ENCODE peak calls at places on chromosomes 7 and 10, in four cellular contexts. One of them, this sample, is unnamed.

GRCh38 chr7:40923631-40924030 is 779.3 kb downstream of the INHBA start:
- DNase-seq in H1: no peak
- DNase-seq in IMR-90: no peak
- DNase-seq in H9: no peak
- DNase-seq in this sample: no peak

GRCh38 chr10:77315511-77316129 is 322.0 kb downstream of the KCNMA1 start:
- DNase-seq in H9: no peak
- DNase-seq in IMR-90: no peak
- DNase-seq in H1: no peak
- DNase-seq in this sample: no peak

GRCh38 chr10:51654918-51655317 is 44.5 kb downstream of the CSTF2T start:
- DNase-seq in IMR-90: no peak
- DNase-seq in H1: no peak
- DNase-seq in H9: no peak
- DNase-seq in this sample: no peak

GRCh38 chr10:124917939-124918830 is 23.7 kb upstream of the ZRANB1 start:
- DNase-seq in IMR-90: peak; percentile 84
- DNase-seq in H1: no peak
- DNase-seq in H9: no peak
- DNase-seq in this sample: no peak

GRCh38 chr10:56722912-56723311 is 361.9 kb upstream of the ZWINT start:
- DNase-seq in IMR-90: no peak
- DNase-seq in H9: no peak
- DNase-seq in H1: no peak
- DNase-seq in this sample: peak; percentile 1

GRCh38 chr10:86663046-86663345 is 5.3 kb upstream of the LDB3 start:
- DNase-seq in H9: peak; percentile 60
- DNase-seq in IMR-90: no peak
- DNase-seq in H1: no peak
- DNase-seq in this sample: peak; percentile 43

GRCh38 chr10:31041011-31041410 is 9.3 kb upstream of the ZNF438 start:
- DNase-seq in H9: no peak
- DNase-seq in IMR-90: peak; percentile 41
- DNase-seq in H1: no peak
- DNase-seq in this sample: no peak

GRCh38 chr10:89503633-89504345 is 31.6 kb downstream of the SLC16A12 start:
- DNase-seq in IMR-90: peak; percentile 19
- DNase-seq in H9: no peak
- DNase-seq in H1: no peak
- DNase-seq in this sample: no peak

GRCh38 chr7:13106513-13106912 is 419.1 kb downstream of the ARL4A start:
- DNase-seq in H9: no peak
- DNase-seq in IMR-90: no peak
- DNase-seq in H1: no peak
- DNase-seq in this sample: no peak

GRCh38 chr7:84040365-84040764 is 154.2 kb downstream of the SEMA3A start:
- DNase-seq in H9: no peak
- DNase-seq in IMR-90: no peak
- DNase-seq in H1: no peak
- DNase-seq in this sample: peak; percentile 44

GRCh38 chr10:77361426-77361825 is 276.2 kb downstream of the KCNMA1 start:
- DNase-seq in H9: no peak
- DNase-seq in H1: no peak
- DNase-seq in IMR-90: no peak
- DNase-seq in this sample: no peak

DNA sequence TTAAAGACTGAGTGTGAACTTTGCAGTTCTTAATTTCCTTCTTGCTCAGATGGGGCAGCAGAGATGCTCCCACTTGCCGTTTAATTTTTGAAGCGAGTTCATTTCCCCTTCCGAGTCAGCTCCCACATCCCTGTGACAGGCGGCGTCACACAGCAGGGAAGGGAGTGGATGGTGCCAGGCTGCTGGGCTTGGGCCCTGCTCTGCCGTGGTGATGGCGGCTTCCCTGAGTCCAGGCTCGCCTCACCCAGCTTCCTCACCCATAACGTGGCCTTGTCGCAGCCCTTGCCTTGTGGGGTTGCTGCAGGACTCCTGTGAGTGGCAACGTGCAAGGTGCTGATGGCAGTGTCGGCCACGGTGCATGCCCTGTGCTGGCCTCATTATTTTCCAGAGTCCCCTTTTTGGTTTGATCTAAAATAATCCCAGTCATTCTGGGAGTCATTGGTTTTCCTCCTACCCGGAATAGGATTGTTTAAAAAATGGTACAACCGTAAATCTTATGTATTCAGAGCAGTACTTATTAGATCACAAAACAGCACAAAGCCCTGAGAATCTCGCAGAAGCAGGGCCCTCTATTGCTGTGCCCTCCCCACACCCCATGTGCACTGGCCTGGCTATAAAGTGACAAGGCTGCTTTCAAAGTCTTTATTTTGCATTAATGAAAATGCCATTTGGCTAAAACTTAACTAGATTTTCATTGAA is 260.1 kb downstream of the WDR37 start:
- DNase-seq in H9: no peak
- DNase-seq in H1: peak; percentile 37
- DNase-seq in IMR-90: no peak
- DNase-seq in this sample: no peak
- H3K56ac ChIP-seq in H9: no peak overlapping the region
- H3K56ac ChIP-seq in H1: no peak overlapping the region
- H3K56ac ChIP-seq in IMR-90: no peak overlapping the region
- H3K56ac ChIP-seq in this sample: no peak overlapping the region

DNA sequence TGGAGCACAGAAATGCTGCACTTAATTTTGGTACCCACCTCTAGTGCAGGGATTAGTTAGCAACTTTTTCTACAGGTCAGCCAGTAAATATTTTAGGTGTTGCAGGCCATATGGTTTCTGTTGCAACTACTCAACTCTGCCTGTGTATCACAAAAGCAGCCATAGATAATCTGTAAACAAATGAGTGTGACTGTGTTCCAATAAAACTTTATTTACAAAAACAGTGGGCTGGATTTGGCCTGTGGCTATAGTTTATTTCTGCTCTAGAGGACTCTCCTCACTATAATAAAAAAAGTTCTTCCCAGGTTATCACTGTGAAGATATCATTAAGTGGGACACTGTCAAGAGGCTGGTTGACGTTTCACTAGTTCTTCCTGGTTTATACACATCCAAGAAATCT is 65.8 kb downstream of the DNAJC12 start:
- DNase-seq in IMR-90: no peak
- DNase-seq in H1: no peak
- DNase-seq in H9: no peak
- DNase-seq in this sample: no peak
- H3K56ac ChIP-seq in IMR-90: no peak overlapping the region
- H3K56ac ChIP-seq in H1: no peak overlapping the region
- H3K56ac ChIP-seq in H9: no peak overlapping the region
- H3K56ac ChIP-seq in this sample: no peak overlapping the region

GRCh38 chr10:68275600-68276126 is 43.8 kb upstream of the ATOH7 start:
- DNase-seq in H9: no peak
- DNase-seq in IMR-90: no peak
- DNase-seq in H1: no peak
- DNase-seq in this sample: no peak
- H3K56ac ChIP-seq in H9: no peak overlapping the region
- H3K56ac ChIP-seq in IMR-90: no peak overlapping the region
- H3K56ac ChIP-seq in H1: no peak overlapping the region
- H3K56ac ChIP-seq in this sample: no peak overlapping the region

GRCh38 chr7:2964208-2964607 is 79.5 kb downstream of the CARD11 start:
- DNase-seq in H9: no peak
- DNase-seq in IMR-90: no peak
- DNase-seq in H1: no peak
- DNase-seq in this sample: no peak

GRCh38 chr7:2967705-2968104 is 76.0 kb downstream of the CARD11 start:
- DNase-seq in H1: no peak
- DNase-seq in H9: no peak
- DNase-seq in IMR-90: no peak
- DNase-seq in this sample: no peak

GRCh38 chr7:2966466-2967078 is 77.1 kb downstream of the CARD11 start:
- DNase-seq in IMR-90: no peak
- DNase-seq in H9: peak; percentile 15
- DNase-seq in H1: no peak
- DNase-seq in this sample: no peak

GRCh38 chr7:2967238-2967637 is 76.4 kb downstream of the CARD11 start:
- DNase-seq in H1: no peak
- DNase-seq in H9: no peak
- DNase-seq in IMR-90: no peak
- DNase-seq in this sample: peak; percentile 32

DNA sequence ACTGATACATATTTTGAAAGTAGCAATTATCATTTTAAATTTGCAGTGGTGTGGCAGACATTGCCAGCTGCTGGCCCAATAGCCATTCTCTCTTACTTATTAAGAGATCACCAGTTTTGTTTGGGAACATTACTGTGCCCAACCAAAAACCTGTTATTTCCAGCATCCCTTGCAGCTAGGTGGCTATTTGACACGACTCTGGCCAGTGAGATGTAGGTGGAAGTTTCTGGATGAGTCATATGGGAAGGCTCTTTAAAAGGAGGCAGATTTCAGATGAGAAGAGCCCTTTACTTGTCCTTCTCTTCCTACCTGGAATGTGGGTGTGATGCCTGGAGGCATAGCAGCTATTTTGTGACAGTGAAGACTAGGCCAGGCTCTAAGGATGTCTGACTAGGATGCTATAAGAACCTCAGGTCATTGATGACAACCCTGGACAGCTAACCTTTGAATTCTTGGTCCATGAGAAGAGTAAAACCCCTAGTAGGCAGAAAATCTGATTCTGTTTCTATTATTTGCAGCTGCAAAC is 77.9 kb downstream of the CARD11 start:
- DNase-seq in H1: no peak
- DNase-seq in H9: no peak
- DNase-seq in IMR-90: no peak
- DNase-seq in this sample: no peak
- H3K56ac ChIP-seq in H1: no peak overlapping the region
- H3K56ac ChIP-seq in H9: no peak overlapping the region
- H3K56ac ChIP-seq in IMR-90: no peak overlapping the region
- H3K56ac ChIP-seq in this sample: no peak overlapping the region

DNA sequence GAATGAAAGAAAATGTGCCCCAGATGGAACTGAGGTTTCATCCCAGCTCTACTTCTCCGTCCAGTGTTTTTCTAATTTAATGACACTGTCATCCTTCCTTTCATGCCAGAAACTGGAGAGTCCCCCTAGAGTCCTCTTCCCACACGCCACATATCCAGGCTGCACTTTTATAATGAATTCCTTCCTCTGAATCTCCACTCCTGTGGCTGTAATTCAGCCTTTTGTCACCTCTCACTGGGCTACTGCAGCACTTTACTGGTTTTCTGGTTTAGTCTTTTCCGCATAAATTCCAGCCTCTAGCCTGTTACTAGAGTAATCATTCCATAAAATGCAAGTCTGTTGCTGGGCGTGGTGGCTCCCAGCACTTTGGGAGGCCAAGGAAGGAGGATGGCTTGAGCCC is 142.6 kb upstream of the RHEB start:
- DNase-seq in IMR-90: no peak
- DNase-seq in H1: no peak
- DNase-seq in H9: no peak
- DNase-seq in this sample: no peak
- H3K56ac ChIP-seq in IMR-90: no peak overlapping the region
- H3K56ac ChIP-seq in H1: no peak overlapping the region
- H3K56ac ChIP-seq in H9: no peak overlapping the region
- H3K56ac ChIP-seq in this sample: no peak overlapping the region